ENCODE peak calls at places on chromosomes 3 and 15, in ten cellular contexts. E is GM06990; I is HT1080; K is left kidney; S is stimulated activated naive B cell treated with anti-CD40 and anti-IgM and Interleukin-4, amounts not matched to agents 10 μg/mL and 1 μg/mL and 100 μg/mL, for 72 hours; Z is NCI-H187; F is hypothalamus; N is NCI-H1436; M is brain microvascular endothelial cell; G is stimulated activated naive CD4-positive, alpha-beta T cell. Q is an unnamed sample.
A peak's percentile ranks its signal among the peaks of the same experiment; 100 is the strongest.

GRCh38 chr15:83011271-83012037 is at the start of gene C15orf40:
- DNase-seq in E (peak; percentile 96), N (peak; percentile 83), I (peak; percentile 88), F (peak; percentile 90), S (peak; percentile 88), Z (peak; percentile 56), G (peak; percentile 69), M (peak; percentile 75), K (peak; percentile 98), Q (peak; percentile 94)

GRCh38 chr15:64697911-64698369 is 77.4 kb downstream of the RBPMS2 start:
- DNase-seq in K (no peak), G (no peak), M (no peak), Z (no peak), S (peak; percentile 33), F (no peak), E (no peak), N (no peak), I (no peak), Q (no peak)

GRCh38 chr15:41992803-41993190 is 20.4 kb upstream of the EHD4 start:
- DNase-seq in F (no peak), M (no peak), G (no peak), Z (no peak), K (no peak), E (no peak), S (no peak), N (no peak), I (no peak), Q (no peak)

GRCh38 chr3:111072016-111072891 is 638 bp downstream of the NECTIN3 start:
- DNase-seq in S (peak; percentile 1), G (no peak), I (peak; percentile 34), E (peak; percentile 6), K (peak; percentile 69), Z (no peak), N (no peak), M (peak; percentile 31), F (peak; percentile 33), Q (no peak)

GRCh38 chr15:89679221-89679620 is at the start of gene PLIN1:
- DNase-seq in I (no peak), S (no peak), M (no peak), N (no peak), Z (no peak), G (no peak), F (no peak), E (no peak), K (peak; percentile 53), Q (no peak)

GRCh38 chr15:45648521-45649200 is 13.8 kb downstream of the SQOR start:
- DNase-seq in S (no peak), N (no peak), G (no peak), F (no peak), Z (no peak), K (peak; percentile 17), M (peak; percentile 81), E (no peak), I (peak; percentile 84), Q (no peak)

GRCh38 chr3:121836069-121836468 is 1.1 kb downstream of the EAF2 start:
- DNase-seq in E (no peak), F (no peak), Z (no peak), G (no peak), K (no peak), M (no peak), S (no peak), I (no peak), N (no peak), Q (peak; percentile 8)

GRCh38 chr3:139267300-139268246 is 76.2 kb upstream of the MRPS22 start:
- DNase-seq in E (no peak), K (no peak), S (no peak), G (no peak), M (no peak), I (no peak), Z (no peak), F (no peak), N (no peak), Q (no peak)

GRCh38 chr3:54951405-54951804 is 23.5 kb upstream of the LRTM1 start:
- DNase-seq in Z (no peak), M (peak; percentile 85), G (no peak), F (peak; percentile 29), E (no peak), K (peak; percentile 78), S (no peak), N (no peak), I (peak; percentile 79), Q (no peak)

GRCh38 chr3:170997966-170998913 is 28.3 kb downstream of the SLC2A2 start:
- DNase-seq in K (peak; percentile 7), M (no peak), S (no peak), G (no peak), Z (no peak), I (peak; percentile 26), E (no peak), F (no peak), N (no peak), Q (no peak)

GRCh38 chr3:147521646-147522045 is 112.5 kb downstream of the ZIC1 start:
- DNase-seq in M (peak; percentile 7), E (no peak), G (no peak), N (no peak), S (no peak), F (no peak), I (peak; percentile 68), K (no peak), Z (no peak), Q (no peak)

GRCh38 chr15:34886134-34886533 is 83.4 kb downstream of the AQR start:
- DNase-seq in E (no peak), Z (no peak), M (no peak), S (no peak), N (no peak), I (no peak), K (no peak), F (no peak), G (no peak), Q (no peak)

GRCh38 chr15:51046799-51047449 is 47.8 kb downstream of the TNFAIP8L3 start:
- DNase-seq in E (no peak), I (no peak), M (peak; percentile 28), Z (no peak), K (peak; percentile 41), G (no peak), N (no peak), S (no peak), F (peak; percentile 40), Q (no peak)

GRCh38 chr15:53586815-53587214 is 172.6 kb downstream of the WDR72 start:
- DNase-seq in S (no peak), F (no peak), N (no peak), M (peak; percentile 11), E (no peak), K (peak; percentile 59), Z (peak; percentile 1), I (peak; percentile 51), G (no peak), Q (peak; percentile 11)

Q was measured in GM20000.